ENCODE peak calls at places on chromosomes 13 and 19, in nine cellular contexts. M is testis, F is astrocyte of the spinal cord, T is heart left ventricle, V is fibroblast of lung, I is lower lobe of right lung, X is IMR-90, W is A549, S is PC-3. A is an unnamed sample.

GRCh38 chr19:39135701-39136100 is 10.1 kb downstream of the PAK4 start:
- DNase-seq in V (no peak), F (no peak), S (no peak), T (no peak), W (no peak), I (no peak), M (no peak), X (no peak), A (no peak)

GRCh38 chr19:7101498-7102253 is 32.2 kb downstream of the ZNF557 start:
- DNase-seq in T (no peak), V (no peak), W (no peak), S (no peak), X (no peak), I (no peak), F (no peak), M (no peak), A (no peak)

GRCh38 chr19:51448011-51448744 is 10.1 kb downstream of the SIGLEC8 start:
- DNase-seq in W (no peak), T (no peak), I (no peak), S (no peak), M (no peak), V (no peak), X (no peak), F (no peak), A (no peak)

GRCh38 chr19:35693835-35694599 is 10.3 kb upstream of the ZBTB32 start:
- DNase-seq in V (peak; percentile 84), M (peak; percentile 91), I (peak; percentile 90), F (peak; percentile 67), X (peak; percentile 76), W (peak; percentile 95), S (peak; percentile 86), T (peak; percentile 85), A (peak; percentile 84)

GRCh38 chr19:31725051-31725450 is 375.8 kb upstream of the TSHZ3 start:
- DNase-seq in I (no peak), S (no peak), T (no peak), X (no peak), M (no peak), V (no peak), W (no peak), F (no peak), A (peak; percentile 46)

GRCh38 chr13:33233547-33233946 is 52.0 kb downstream of the STARD13 start:
- DNase-seq in W (no peak), F (no peak), T (peak; percentile 45), M (no peak), I (peak; percentile 70), V (no peak), X (no peak), S (peak; percentile 5), A (no peak)

GRCh38 chr13:45224181-45224580 is 23.3 kb upstream of the KCTD4 start:
- DNase-seq in I (no peak), T (no peak), F (no peak), W (no peak), M (no peak), V (no peak), S (no peak), X (peak; percentile 55), A (no peak)

GRCh38 chr19:47490031-47490430 is 6.0 kb upstream of the KPTN start:
- DNase-seq in I (no peak), S (no peak), W (no peak), X (no peak), F (no peak), M (no peak), T (no peak), V (no peak), A (no peak)

GRCh38 chr19:7743425-7743841 is 3.9 kb downstream of the CD209 start:
- DNase-seq in X (no peak), W (no peak), M (no peak), I (no peak), F (no peak), S (no peak), T (no peak), V (no peak), A (no peak)

GRCh38 chr13:43132228-43132627 is 108.8 kb downstream of the DNAJC15 start:
- DNase-seq in S (peak; percentile 73), T (peak; percentile 22), W (peak; percentile 22), I (no peak), V (peak; percentile 44), X (peak; percentile 36), F (peak; percentile 53), M (peak; percentile 60), A (peak; percentile 23)

GRCh38 chr13:60012503-60012902 is 151.2 kb downstream of the DIAPH3 start:
- DNase-seq in S (peak; percentile 56), V (no peak), X (no peak), M (no peak), F (no peak), I (no peak), T (no peak), W (no peak), A (no peak)

GRCh38 chr13:51770681-51771417 is 33.1 kb downstream of the DHRS12 start:
- DNase-seq in V (no peak), I (no peak), S (no peak), W (no peak), X (no peak), F (no peak), T (no peak), M (no peak), A (no peak)

GRCh38 chr19:13987101-13987890 is 18.8 kb downstream of the RFX1 start:
- DNase-seq in V (no peak), I (peak; percentile 80), W (no peak), F (no peak), M (peak; percentile 32), X (no peak), T (peak; percentile 70), S (no peak), A (no peak)
- H3K4me3 ChIP-seq in V (no peak overlapping the region), I (peak overlapping the region; percentile 31), W (no peak overlapping the region), F (no peak overlapping the region), M (no peak overlapping the region), X (no peak overlapping the region), T (no peak overlapping the region), S (no peak overlapping the region), A (no peak overlapping the region)

GRCh38 chr13:46296920-46297319 is 85.2 kb downstream of the LRRC63 start:
- DNase-seq in V (peak; percentile 94), W (peak; percentile 30), X (peak; percentile 67), S (peak; percentile 18), F (peak; percentile 90), T (no peak), I (no peak), M (no peak), A (peak; percentile 99)
- TF ChIP-seq CTCF in V (no peak), W (no peak), X (no peak), S (no peak), F (peak; percentile 1), T (no peak), I (no peak), M (no peak), A (no peak)

DNA sequence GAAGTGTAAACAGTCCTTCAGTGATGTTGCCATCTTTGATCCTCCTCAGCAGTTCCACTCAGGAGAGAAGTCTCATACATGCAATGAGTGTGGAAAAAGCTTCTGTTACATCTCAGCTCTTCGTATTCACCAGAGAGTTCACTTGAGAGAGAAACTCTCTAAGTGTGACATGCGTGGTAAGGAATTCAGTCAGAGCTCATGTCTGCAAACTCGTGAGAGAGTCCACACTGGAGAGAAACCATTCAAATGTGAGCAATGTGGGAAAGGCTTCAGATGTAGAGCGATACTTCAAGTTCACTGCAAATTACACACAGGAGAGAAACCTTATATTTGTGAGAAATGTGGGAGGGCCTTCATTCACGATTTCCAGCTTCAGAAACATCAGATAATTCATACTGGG is 7.7 kb downstream of the ZNF230 start:
- DNase-seq in W (no peak), T (no peak), F (no peak), S (no peak), I (no peak), V (no peak), X (no peak), M (no peak), A (no peak)
- H3K4me3 ChIP-seq in W (no peak overlapping the region), T (no peak overlapping the region), F (no peak overlapping the region), S (no peak overlapping the region), I (no peak overlapping the region), V (no peak overlapping the region), X (no peak overlapping the region), M (no peak overlapping the region), A (no peak overlapping the region)

GRCh38 chr19:55504252-55504603 is 16.0 kb downstream of the SSC5D start:
- DNase-seq in I (no peak), S (no peak), M (no peak), T (no peak), X (no peak), W (no peak), V (no peak), F (no peak), A (no peak)
- TF ChIP-seq CTCF in I (peak; percentile 32), S (no peak), M (no peak), T (no peak), X (no peak), W (no peak), V (no peak), F (no peak), A (no peak)

DNA sequence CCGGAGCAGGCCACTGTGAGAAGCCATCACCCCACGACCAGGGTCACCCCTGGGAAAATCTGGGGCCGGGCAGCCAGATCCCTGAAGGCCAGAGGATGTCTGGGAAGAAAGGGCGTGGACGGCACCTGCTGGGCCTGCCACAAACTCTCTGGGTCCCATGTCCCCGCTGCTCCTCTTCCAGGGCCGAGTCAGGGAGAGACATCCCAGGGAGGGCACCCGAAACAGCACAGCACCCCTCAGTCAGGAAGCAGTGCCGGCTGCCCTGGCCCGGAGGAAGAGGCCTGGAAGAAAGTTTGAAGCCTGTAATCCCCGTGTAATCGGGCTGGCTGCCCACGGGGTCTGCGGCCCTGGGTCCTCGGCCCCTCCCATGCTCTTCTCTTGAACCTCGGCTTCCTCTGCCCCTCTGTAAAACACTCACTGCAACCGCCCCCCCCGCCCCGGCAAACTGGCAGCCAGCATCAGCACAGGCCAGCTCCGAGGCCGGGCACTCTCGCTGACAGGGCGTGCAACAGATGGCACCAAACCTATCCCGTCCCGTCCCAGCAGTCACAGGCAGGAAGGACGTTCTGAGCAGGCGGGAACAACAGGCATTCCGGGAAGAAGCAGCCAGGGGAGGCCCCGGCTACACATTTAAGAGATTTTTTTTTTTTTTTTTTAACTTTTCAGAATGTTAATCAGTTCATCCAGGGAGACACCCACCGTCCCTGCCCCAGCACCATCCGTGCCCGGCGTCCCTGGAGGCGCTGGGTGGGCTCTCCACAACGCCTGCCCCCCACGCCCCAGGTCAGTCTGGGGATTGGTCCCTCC is 1.5 kb downstream of the SBNO2 start:
- DNase-seq in X (peak; percentile 48), F (peak; percentile 41), M (peak; percentile 77), I (peak; percentile 50), V (peak; percentile 54), T (no peak), W (peak; percentile 54), S (peak; percentile 58), A (peak; percentile 65)
- H3K4me3 ChIP-seq in X (peak overlapping the region; percentile 92), F (peak overlapping the region; percentile 68), M (peak overlapping the region; percentile 91), I (peak overlapping the region; percentile 79), V (peak overlapping the region; percentile 91), T (peak overlapping the region; percentile 94), W (peak overlapping the region; percentile 98), S (peak overlapping the region; percentile 82), A (peak overlapping the region; percentile 93)

GRCh38 chr19:40933025-40933424 is 51.0 kb upstream of the CYP2A7 start:
- DNase-seq in V (no peak), S (peak; percentile 66), W (peak; percentile 80), I (no peak), T (no peak), M (no peak), X (no peak), F (no peak), A (peak; percentile 40)
- TF ChIP-seq CTCF in V (no peak), S (peak; percentile 49), W (peak; percentile 49), I (no peak), T (no peak), M (no peak), X (no peak), F (no peak), A (peak; percentile 16)